ENCODE peak calls at places on chromosomes 4 and X, in ten cellular contexts. One of them, this sample, is unnamed.

GRCh38 chr4:155426953-155427352 is 50.2 kb upstream of the MAP9 start:
- DNase-seq in heart right ventricle: no peak
- DNase-seq in mucosa of descending colon: no peak
- DNase-seq in left lung: no peak
- DNase-seq in epithelial cell of proximal tubule: no peak
- DNase-seq in fibroblast of pulmonary artery: no peak
- DNase-seq in GM13976: no peak
- DNase-seq in GM13977: no peak
- DNase-seq in mesothelial cell of epicardium: no peak
- DNase-seq in sigmoid colon: no peak
- DNase-seq in this sample: no peak

GRCh38 chrX:38260231-38260630 is 39.6 kb upstream of the SRPX start:
- DNase-seq in heart right ventricle: no peak
- DNase-seq in mucosa of descending colon: peak
- DNase-seq in left lung: no peak
- DNase-seq in epithelial cell of proximal tubule: no peak
- DNase-seq in fibroblast of pulmonary artery: peak
- DNase-seq in GM13976: peak
- DNase-seq in GM13977: peak
- DNase-seq in mesothelial cell of epicardium: no peak
- DNase-seq in sigmoid colon: no peak
- DNase-seq in this sample: no peak

GRCh38 chrX:37818031-37818430 is 29.3 kb downstream of the DYNLT3 start:
- DNase-seq in heart right ventricle: no peak
- DNase-seq in mucosa of descending colon: peak
- DNase-seq in left lung: no peak
- DNase-seq in epithelial cell of proximal tubule: no peak
- DNase-seq in fibroblast of pulmonary artery: no peak
- DNase-seq in GM13976: peak
- DNase-seq in GM13977: peak
- DNase-seq in mesothelial cell of epicardium: no peak
- DNase-seq in sigmoid colon: no peak
- DNase-seq in this sample: no peak

GRCh38 chr4:168741281-168742173 is 244.7 kb downstream of the PALLD start:
- DNase-seq in heart right ventricle: no peak
- DNase-seq in mucosa of descending colon: peak
- DNase-seq in left lung: peak
- DNase-seq in epithelial cell of proximal tubule: no peak
- DNase-seq in fibroblast of pulmonary artery: no peak
- DNase-seq in GM13976: no peak
- DNase-seq in GM13977: no peak
- DNase-seq in mesothelial cell of epicardium: no peak
- DNase-seq in sigmoid colon: no peak
- DNase-seq in this sample: no peak

GRCh38 chr4:2817701-2818350 is 24.9 kb downstream of the SH3BP2 start:
- DNase-seq in heart right ventricle: no peak
- DNase-seq in mucosa of descending colon: peak
- DNase-seq in left lung: no peak
- DNase-seq in epithelial cell of proximal tubule: no peak
- DNase-seq in fibroblast of pulmonary artery: no peak
- DNase-seq in GM13976: peak
- DNase-seq in GM13977: peak
- DNase-seq in mesothelial cell of epicardium: peak
- DNase-seq in sigmoid colon: no peak
- DNase-seq in this sample: no peak

GRCh38 chrX:39886282-39886681 is 211.5 kb downstream of the BCOR start:
- DNase-seq in heart right ventricle: peak
- DNase-seq in mucosa of descending colon: no peak
- DNase-seq in left lung: no peak
- DNase-seq in epithelial cell of proximal tubule: no peak
- DNase-seq in fibroblast of pulmonary artery: no peak
- DNase-seq in GM13976: no peak
- DNase-seq in GM13977: no peak
- DNase-seq in mesothelial cell of epicardium: no peak
- DNase-seq in sigmoid colon: no peak
- DNase-seq in this sample: peak

GRCh38 chrX:107025538-107025937 is 25.5 kb upstream of the MORC4 start:
- DNase-seq in heart right ventricle: no peak
- DNase-seq in mucosa of descending colon: peak
- DNase-seq in left lung: no peak
- DNase-seq in epithelial cell of proximal tubule: peak
- DNase-seq in fibroblast of pulmonary artery: peak
- DNase-seq in GM13976: peak
- DNase-seq in GM13977: peak
- DNase-seq in mesothelial cell of epicardium: no peak
- DNase-seq in sigmoid colon: no peak
- DNase-seq in this sample: peak

GRCh38 chrX:115895678-115896329 is 274.7 kb upstream of the AGTR2 start:
- DNase-seq in heart right ventricle: no peak
- DNase-seq in mucosa of descending colon: no peak
- DNase-seq in left lung: no peak
- DNase-seq in epithelial cell of proximal tubule: no peak
- DNase-seq in fibroblast of pulmonary artery: no peak
- DNase-seq in GM13976: no peak
- DNase-seq in GM13977: no peak
- DNase-seq in mesothelial cell of epicardium: no peak
- DNase-seq in sigmoid colon: no peak
- DNase-seq in this sample: no peak

GRCh38 chr4:142130636-142131035 is 494.3 kb downstream of the IL15 start:
- DNase-seq in heart right ventricle: no peak
- DNase-seq in mucosa of descending colon: peak
- DNase-seq in left lung: no peak
- DNase-seq in epithelial cell of proximal tubule: no peak
- DNase-seq in fibroblast of pulmonary artery: no peak
- DNase-seq in GM13976: no peak
- DNase-seq in GM13977: no peak
- DNase-seq in mesothelial cell of epicardium: no peak
- DNase-seq in sigmoid colon: no peak
- DNase-seq in this sample: no peak

GRCh38 chr4:84677995-84678394 is 95.1 kb downstream of the CDS1 start:
- DNase-seq in heart right ventricle: no peak
- DNase-seq in mucosa of descending colon: no peak
- DNase-seq in left lung: no peak
- DNase-seq in epithelial cell of proximal tubule: no peak
- DNase-seq in fibroblast of pulmonary artery: no peak
- DNase-seq in GM13976: no peak
- DNase-seq in GM13977: no peak
- DNase-seq in mesothelial cell of epicardium: no peak
- DNase-seq in sigmoid colon: no peak
- DNase-seq in this sample: no peak

GRCh38 chrX:39144965-39145364 is 343.7 kb downstream of the MID1IP1 start:
- DNase-seq in heart right ventricle: no peak
- DNase-seq in mucosa of descending colon: no peak
- DNase-seq in left lung: no peak
- DNase-seq in epithelial cell of proximal tubule: no peak
- DNase-seq in fibroblast of pulmonary artery: no peak
- DNase-seq in GM13976: no peak
- DNase-seq in GM13977: no peak
- DNase-seq in mesothelial cell of epicardium: no peak
- DNase-seq in sigmoid colon: no peak
- DNase-seq in this sample: no peak

GRCh38 chrX:13590914-13591313 is 21.5 kb downstream of the EGFL6 start:
- DNase-seq in heart right ventricle: no peak
- DNase-seq in mucosa of descending colon: no peak
- DNase-seq in left lung: no peak
- DNase-seq in epithelial cell of proximal tubule: no peak
- DNase-seq in fibroblast of pulmonary artery: no peak
- DNase-seq in GM13976: no peak
- DNase-seq in GM13977: no peak
- DNase-seq in mesothelial cell of epicardium: no peak
- DNase-seq in sigmoid colon: no peak
- DNase-seq in this sample: no peak

GRCh38 chr4:67087897-67088296 is 457.4 kb downstream of the CENPC start:
- DNase-seq in heart right ventricle: peak
- DNase-seq in mucosa of descending colon: peak
- DNase-seq in left lung: no peak
- DNase-seq in epithelial cell of proximal tubule: no peak
- DNase-seq in fibroblast of pulmonary artery: peak
- DNase-seq in GM13976: peak
- DNase-seq in GM13977: peak
- DNase-seq in mesothelial cell of epicardium: no peak
- DNase-seq in sigmoid colon: no peak
- DNase-seq in this sample: no peak

GRCh38 chr4:4759233-4759632 is 100.2 kb upstream of the MSX1 start:
- DNase-seq in heart right ventricle: no peak
- DNase-seq in mucosa of descending colon: no peak
- DNase-seq in left lung: no peak
- DNase-seq in epithelial cell of proximal tubule: no peak
- DNase-seq in fibroblast of pulmonary artery: no peak
- DNase-seq in GM13976: no peak
- DNase-seq in GM13977: no peak
- DNase-seq in mesothelial cell of epicardium: no peak
- DNase-seq in sigmoid colon: no peak
- DNase-seq in this sample: no peak

GRCh38 chr4:186685744-186686143 is 37.9 kb downstream of the FAT1 start:
- DNase-seq in heart right ventricle: no peak
- DNase-seq in mucosa of descending colon: no peak
- DNase-seq in left lung: no peak
- DNase-seq in epithelial cell of proximal tubule: peak
- DNase-seq in fibroblast of pulmonary artery: peak
- DNase-seq in GM13976: no peak
- DNase-seq in GM13977: no peak
- DNase-seq in mesothelial cell of epicardium: no peak
- DNase-seq in sigmoid colon: no peak
- DNase-seq in this sample: peak

GRCh38 chrX:19670854-19671620 is 155.7 kb upstream of the MAP3K15 start:
- DNase-seq in heart right ventricle: peak
- DNase-seq in mucosa of descending colon: peak
- DNase-seq in left lung: no peak
- DNase-seq in epithelial cell of proximal tubule: peak
- DNase-seq in fibroblast of pulmonary artery: peak
- DNase-seq in GM13976: no peak
- DNase-seq in GM13977: no peak
- DNase-seq in mesothelial cell of epicardium: no peak
- DNase-seq in sigmoid colon: peak
- DNase-seq in this sample: peak
- TF ChIP-seq CTCF in heart right ventricle: no peak
- TF ChIP-seq CTCF in mucosa of descending colon: no peak
- TF ChIP-seq CTCF in left lung: no peak
- TF ChIP-seq CTCF in epithelial cell of proximal tubule: no peak
- TF ChIP-seq CTCF in fibroblast of pulmonary artery: peak
- TF ChIP-seq CTCF in GM13976: no peak
- TF ChIP-seq CTCF in GM13977: no peak
- TF ChIP-seq CTCF in mesothelial cell of epicardium: no peak
- TF ChIP-seq CTCF in sigmoid colon: no peak
- TF ChIP-seq CTCF in this sample: no peak

DNA sequence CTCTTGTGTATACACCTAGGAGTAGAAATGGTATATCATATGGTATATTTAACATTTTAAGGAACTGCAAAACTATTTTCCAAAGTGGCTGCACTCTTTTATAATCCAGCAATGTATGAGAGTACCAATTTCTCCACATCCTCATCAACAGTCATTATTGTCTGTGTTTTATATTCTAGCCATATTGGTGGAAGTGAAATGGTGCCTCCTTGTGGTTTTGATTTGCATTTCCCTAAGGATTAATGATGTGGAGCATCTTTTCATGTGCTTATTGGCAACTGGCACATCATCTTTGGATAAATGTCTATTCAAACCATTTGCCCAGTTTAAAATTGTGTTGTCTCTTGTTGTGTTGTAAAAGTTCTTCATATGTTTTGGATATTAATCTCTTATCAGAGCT is 9.6 kb downstream of the BMP15 start:
- DNase-seq in heart right ventricle: no peak
- DNase-seq in mucosa of descending colon: peak
- DNase-seq in left lung: no peak
- DNase-seq in epithelial cell of proximal tubule: no peak
- DNase-seq in fibroblast of pulmonary artery: peak
- DNase-seq in GM13976: no peak
- DNase-seq in GM13977: no peak
- DNase-seq in mesothelial cell of epicardium: no peak
- DNase-seq in sigmoid colon: no peak
- DNase-seq in this sample: peak
- TF ChIP-seq CTCF in heart right ventricle: no peak
- TF ChIP-seq CTCF in mucosa of descending colon: no peak
- TF ChIP-seq CTCF in left lung: peak
- TF ChIP-seq CTCF in epithelial cell of proximal tubule: peak
- TF ChIP-seq CTCF in fibroblast of pulmonary artery: peak
- TF ChIP-seq CTCF in GM13976: no peak
- TF ChIP-seq CTCF in GM13977: no peak
- TF ChIP-seq CTCF in mesothelial cell of epicardium: peak
- TF ChIP-seq CTCF in sigmoid colon: peak
- TF ChIP-seq CTCF in this sample: peak

GRCh38 chrX:6363193-6363592 is 134.5 kb upstream of the NLGN4X start:
- DNase-seq in heart right ventricle: no peak
- DNase-seq in mucosa of descending colon: no peak
- DNase-seq in left lung: no peak
- DNase-seq in epithelial cell of proximal tubule: no peak
- DNase-seq in fibroblast of pulmonary artery: no peak
- DNase-seq in GM13976: no peak
- DNase-seq in GM13977: no peak
- DNase-seq in mesothelial cell of epicardium: no peak
- DNase-seq in sigmoid colon: no peak
- DNase-seq in this sample: no peak
- TF ChIP-seq CTCF in heart right ventricle: no peak
- TF ChIP-seq CTCF in mucosa of descending colon: no peak
- TF ChIP-seq CTCF in left lung: no peak
- TF ChIP-seq CTCF in epithelial cell of proximal tubule: no peak
- TF ChIP-seq CTCF in fibroblast of pulmonary artery: no peak
- TF ChIP-seq CTCF in GM13976: no peak
- TF ChIP-seq CTCF in GM13977: no peak
- TF ChIP-seq CTCF in mesothelial cell of epicardium: no peak
- TF ChIP-seq CTCF in sigmoid colon: no peak
- TF ChIP-seq CTCF in this sample: no peak

GRCh38 chr4:107034091-107034698 is 1.9 kb downstream of the DKK2 start:
- DNase-seq in heart right ventricle: no peak
- DNase-seq in mucosa of descending colon: no peak
- DNase-seq in left lung: no peak
- DNase-seq in epithelial cell of proximal tubule: no peak
- DNase-seq in fibroblast of pulmonary artery: no peak
- DNase-seq in GM13976: peak
- DNase-seq in GM13977: no peak
- DNase-seq in mesothelial cell of epicardium: no peak
- DNase-seq in sigmoid colon: peak
- DNase-seq in this sample: peak
- TF ChIP-seq CTCF in heart right ventricle: no peak
- TF ChIP-seq CTCF in mucosa of descending colon: no peak
- TF ChIP-seq CTCF in left lung: no peak
- TF ChIP-seq CTCF in epithelial cell of proximal tubule: peak
- TF ChIP-seq CTCF in fibroblast of pulmonary artery: no peak
- TF ChIP-seq CTCF in GM13976: no peak
- TF ChIP-seq CTCF in GM13977: no peak
- TF ChIP-seq CTCF in mesothelial cell of epicardium: no peak
- TF ChIP-seq CTCF in sigmoid colon: peak
- TF ChIP-seq CTCF in this sample: peak

GRCh38 chrX:135112096-135112729 is 8.1 kb downstream of the ETDB start:
- DNase-seq in heart right ventricle: no peak
- DNase-seq in mucosa of descending colon: peak
- DNase-seq in left lung: no peak
- DNase-seq in epithelial cell of proximal tubule: no peak
- DNase-seq in fibroblast of pulmonary artery: peak
- DNase-seq in GM13976: no peak
- DNase-seq in GM13977: no peak
- DNase-seq in mesothelial cell of epicardium: no peak
- DNase-seq in sigmoid colon: no peak
- DNase-seq in this sample: peak
- TF ChIP-seq CTCF in heart right ventricle: peak
- TF ChIP-seq CTCF in mucosa of descending colon: no peak
- TF ChIP-seq CTCF in left lung: peak
- TF ChIP-seq CTCF in epithelial cell of proximal tubule: peak
- TF ChIP-seq CTCF in fibroblast of pulmonary artery: peak
- TF ChIP-seq CTCF in GM13976: peak
- TF ChIP-seq CTCF in GM13977: peak
- TF ChIP-seq CTCF in mesothelial cell of epicardium: peak
- TF ChIP-seq CTCF in sigmoid colon: peak
- TF ChIP-seq CTCF in this sample: peak

This sample was measured in foreskin fibroblast.